ENCODE peak calls at places on chromosome 1, in seven cellular contexts. One of them, this sample, is unnamed.
A peak's percentile ranks its signal among the peaks of the same experiment; 100 is the strongest.

GRCh38 chr1:204313675-204314074 is 46.1 kb downstream of the PLEKHA6 start:
- DNase-seq in activated T-cell treated with anti-CD3 and anti-CD28 coated beads for 24 hours: no peak
- DNase-seq in fibroblast of lung: no peak
- DNase-seq in stimulated activated CD8-positive, alpha-beta memory T cell treated with anti-CD3 and anti-CD28 coated beads, Interleukin-4, amount 100 ng/mL, for 24 hours: no peak
- DNase-seq in sciatic nerve: no peak
- DNase-seq in Ammon's horn: no peak
- DNase-seq in activated naive CD8-positive, alpha-beta T cell treated with anti-CD3 and anti-CD28 coated beads, Interleukin-2, amount 50 U/mL, for 24 hours: no peak
- DNase-seq in this sample: no peak

GRCh38 chr1:150708595-150708994 is 11.6 kb upstream of the GOLPH3L start:
- DNase-seq in activated T-cell treated with anti-CD3 and anti-CD28 coated beads for 24 hours: no peak
- DNase-seq in fibroblast of lung: no peak
- DNase-seq in stimulated activated CD8-positive, alpha-beta memory T cell treated with anti-CD3 and anti-CD28 coated beads, Interleukin-4, amount 100 ng/mL, for 24 hours: no peak
- DNase-seq in sciatic nerve: no peak
- DNase-seq in Ammon's horn: no peak
- DNase-seq in activated naive CD8-positive, alpha-beta T cell treated with anti-CD3 and anti-CD28 coated beads, Interleukin-2, amount 50 U/mL, for 24 hours: peak; percentile 42
- DNase-seq in this sample: no peak

GRCh38 chr1:19654386-19654785 is 10.3 kb downstream of the NBL1 start:
- DNase-seq in activated T-cell treated with anti-CD3 and anti-CD28 coated beads for 24 hours: no peak
- DNase-seq in fibroblast of lung: peak; percentile 50
- DNase-seq in stimulated activated CD8-positive, alpha-beta memory T cell treated with anti-CD3 and anti-CD28 coated beads, Interleukin-4, amount 100 ng/mL, for 24 hours: no peak
- DNase-seq in sciatic nerve: no peak
- DNase-seq in Ammon's horn: no peak
- DNase-seq in activated naive CD8-positive, alpha-beta T cell treated with anti-CD3 and anti-CD28 coated beads, Interleukin-2, amount 50 U/mL, for 24 hours: no peak
- DNase-seq in this sample: no peak

GRCh38 chr1:20112279-20113000 is 6.9 kb downstream of the PLA2G2D start:
- DNase-seq in activated T-cell treated with anti-CD3 and anti-CD28 coated beads for 24 hours: no peak
- DNase-seq in fibroblast of lung: peak; percentile 57
- DNase-seq in stimulated activated CD8-positive, alpha-beta memory T cell treated with anti-CD3 and anti-CD28 coated beads, Interleukin-4, amount 100 ng/mL, for 24 hours: no peak
- DNase-seq in sciatic nerve: peak; percentile 36
- DNase-seq in Ammon's horn: no peak
- DNase-seq in activated naive CD8-positive, alpha-beta T cell treated with anti-CD3 and anti-CD28 coated beads, Interleukin-2, amount 50 U/mL, for 24 hours: no peak
- DNase-seq in this sample: no peak

GRCh38 chr1:93180723-93181613 is at the start of gene CCDC18:
- DNase-seq in activated T-cell treated with anti-CD3 and anti-CD28 coated beads for 24 hours: no peak
- DNase-seq in fibroblast of lung: peak; percentile 51
- DNase-seq in stimulated activated CD8-positive, alpha-beta memory T cell treated with anti-CD3 and anti-CD28 coated beads, Interleukin-4, amount 100 ng/mL, for 24 hours: peak; percentile 38
- DNase-seq in sciatic nerve: no peak
- DNase-seq in Ammon's horn: no peak
- DNase-seq in activated naive CD8-positive, alpha-beta T cell treated with anti-CD3 and anti-CD28 coated beads, Interleukin-2, amount 50 U/mL, for 24 hours: peak; percentile 57
- DNase-seq in this sample: peak; percentile 64

GRCh38 chr1:212289262-212290077 is 4.3 kb downstream of the PPP2R5A start:
- DNase-seq in activated T-cell treated with anti-CD3 and anti-CD28 coated beads for 24 hours: no peak
- DNase-seq in fibroblast of lung: no peak
- DNase-seq in stimulated activated CD8-positive, alpha-beta memory T cell treated with anti-CD3 and anti-CD28 coated beads, Interleukin-4, amount 100 ng/mL, for 24 hours: no peak
- DNase-seq in sciatic nerve: no peak
- DNase-seq in Ammon's horn: no peak
- DNase-seq in activated naive CD8-positive, alpha-beta T cell treated with anti-CD3 and anti-CD28 coated beads, Interleukin-2, amount 50 U/mL, for 24 hours: no peak
- DNase-seq in this sample: no peak

GRCh38 chr1:160158031-160158430 is 6.6 kb downstream of the ATP1A4 start:
- DNase-seq in activated T-cell treated with anti-CD3 and anti-CD28 coated beads for 24 hours: no peak
- DNase-seq in fibroblast of lung: no peak
- DNase-seq in stimulated activated CD8-positive, alpha-beta memory T cell treated with anti-CD3 and anti-CD28 coated beads, Interleukin-4, amount 100 ng/mL, for 24 hours: no peak
- DNase-seq in sciatic nerve: no peak
- DNase-seq in Ammon's horn: no peak
- DNase-seq in activated naive CD8-positive, alpha-beta T cell treated with anti-CD3 and anti-CD28 coated beads, Interleukin-2, amount 50 U/mL, for 24 hours: no peak
- DNase-seq in this sample: no peak

GRCh38 chr1:11272842-11273594 is at the start of gene UBIAD1:
- DNase-seq in activated T-cell treated with anti-CD3 and anti-CD28 coated beads for 24 hours: peak; percentile 75
- DNase-seq in fibroblast of lung: peak; percentile 84
- DNase-seq in stimulated activated CD8-positive, alpha-beta memory T cell treated with anti-CD3 and anti-CD28 coated beads, Interleukin-4, amount 100 ng/mL, for 24 hours: peak; percentile 72
- DNase-seq in sciatic nerve: peak; percentile 92
- DNase-seq in Ammon's horn: peak; percentile 88
- DNase-seq in activated naive CD8-positive, alpha-beta T cell treated with anti-CD3 and anti-CD28 coated beads, Interleukin-2, amount 50 U/mL, for 24 hours: peak; percentile 87
- DNase-seq in this sample: peak; percentile 72

GRCh38 chr1:233543338-233544255 is 70.3 kb upstream of the KCNK1 start:
- DNase-seq in activated T-cell treated with anti-CD3 and anti-CD28 coated beads for 24 hours: no peak
- DNase-seq in fibroblast of lung: peak; percentile 99
- DNase-seq in stimulated activated CD8-positive, alpha-beta memory T cell treated with anti-CD3 and anti-CD28 coated beads, Interleukin-4, amount 100 ng/mL, for 24 hours: no peak
- DNase-seq in sciatic nerve: no peak
- DNase-seq in Ammon's horn: peak; percentile 77
- DNase-seq in activated naive CD8-positive, alpha-beta T cell treated with anti-CD3 and anti-CD28 coated beads, Interleukin-2, amount 50 U/mL, for 24 hours: no peak
- DNase-seq in this sample: peak; percentile 88

GRCh38 chr1:31573261-31573660 is 3.1 kb upstream of the TINAGL1 start:
- DNase-seq in activated T-cell treated with anti-CD3 and anti-CD28 coated beads for 24 hours: no peak
- DNase-seq in fibroblast of lung: no peak
- DNase-seq in stimulated activated CD8-positive, alpha-beta memory T cell treated with anti-CD3 and anti-CD28 coated beads, Interleukin-4, amount 100 ng/mL, for 24 hours: no peak
- DNase-seq in sciatic nerve: peak; percentile 55
- DNase-seq in Ammon's horn: no peak
- DNase-seq in activated naive CD8-positive, alpha-beta T cell treated with anti-CD3 and anti-CD28 coated beads, Interleukin-2, amount 50 U/mL, for 24 hours: no peak
- DNase-seq in this sample: no peak

GRCh38 chr1:15876357-15876756 is 28.9 kb downstream of the SPEN start:
- DNase-seq in activated T-cell treated with anti-CD3 and anti-CD28 coated beads for 24 hours: no peak
- DNase-seq in fibroblast of lung: no peak
- DNase-seq in stimulated activated CD8-positive, alpha-beta memory T cell treated with anti-CD3 and anti-CD28 coated beads, Interleukin-4, amount 100 ng/mL, for 24 hours: no peak
- DNase-seq in sciatic nerve: no peak
- DNase-seq in Ammon's horn: no peak
- DNase-seq in activated naive CD8-positive, alpha-beta T cell treated with anti-CD3 and anti-CD28 coated beads, Interleukin-2, amount 50 U/mL, for 24 hours: no peak
- DNase-seq in this sample: peak; percentile 75